ENCODE peak calls at places on chromosomes 6 and 20, in ten cellular contexts. O is transverse colon, Z is body of pancreas, M is uterus, J is suprapubic skin, R is IMR-90, C is sigmoid colon, V is gastrocnemius medialis, H is testis, U is A549. L is an unnamed sample.

GRCh38 chr20:25676164-25676809 is 20.4 kb downstream of the ZNF337 start:
- DNase-seq in O (no peak), Z (no peak), M (no peak), J (no peak), R (peak), C (no peak), V (no peak), H (no peak), U (no peak), L (no peak)

GRCh38 chr6:109875973-109876372 is 102.1 kb upstream of the GPR6 start:
- DNase-seq in O (no peak), Z (no peak), M (no peak), J (no peak), R (no peak), C (no peak), V (no peak), H (no peak), U (no peak), L (no peak)

GRCh38 chr6:19873031-19873430 is 35.9 kb downstream of the ID4 start:
- DNase-seq in O (no peak), Z (no peak), M (no peak), J (no peak), R (no peak), C (no peak), V (no peak), H (no peak), U (no peak), L (no peak)

GRCh38 chr20:13325033-13325432 is 104.0 kb downstream of the ISM1 start:
- DNase-seq in O (no peak), Z (no peak), M (no peak), J (no peak), R (peak), C (no peak), V (no peak), H (peak), U (peak), L (no peak)

GRCh38 chr6:46288863-46289262 is 118.1 kb upstream of the ENPP5 start:
- DNase-seq in O (no peak), Z (no peak), M (no peak), J (no peak), R (no peak), C (no peak), V (no peak), H (no peak), U (no peak), L (no peak)

GRCh38 chr6:123715243-123715863 is 78.6 kb upstream of the TRDN start:
- DNase-seq in O (no peak), Z (no peak), M (no peak), J (no peak), R (no peak), C (no peak), V (no peak), H (peak), U (no peak), L (peak)

GRCh38 chr20:32189691-32190607 is 17.6 kb downstream of the PLAGL2 start:
- DNase-seq in O (peak), Z (peak), M (peak), J (peak), R (peak), C (peak), V (no peak), H (peak), U (no peak), L (peak)

GRCh38 chr6:167968091-167968490 is 29.4 kb upstream of the KIF25 start:
- DNase-seq in O (peak), Z (no peak), M (no peak), J (no peak), R (no peak), C (no peak), V (no peak), H (peak), U (peak), L (no peak)

GRCh38 chr6:125872259-125872921 is 81.6 kb downstream of the NCOA7 start:
- DNase-seq in O (no peak), Z (no peak), M (no peak), J (no peak), R (peak), C (no peak), V (no peak), H (no peak), U (peak), L (no peak)

GRCh38 chr20:50567860-50568548 is 57.8 kb downstream of the PTPN1 start:
- DNase-seq in O (no peak), Z (no peak), M (no peak), J (peak), R (no peak), C (no peak), V (no peak), H (no peak), U (no peak), L (no peak)

GRCh38 chr6:163387317-163387716 is 27.2 kb upstream of the QKI start:
- DNase-seq in O (no peak), Z (no peak), M (no peak), J (no peak), R (peak), C (no peak), V (no peak), H (no peak), U (no peak), L (no peak)

GRCh38 chr6:161362266-161362665 is 88.4 kb upstream of the AGPAT4 start:
- DNase-seq in O (no peak), Z (no peak), M (no peak), J (no peak), R (no peak), C (no peak), V (no peak), H (no peak), U (no peak), L (no peak)

GRCh38 chr6:167538746-167539145 is 213.9 kb downstream of the TTLL2 start:
- DNase-seq in O (no peak), Z (no peak), M (no peak), J (no peak), R (no peak), C (no peak), V (no peak), H (no peak), U (no peak), L (no peak)

GRCh38 chr6:151292974-151293373 is 53.2 kb downstream of the AKAP12 start:
- DNase-seq in O (no peak), Z (no peak), M (no peak), J (no peak), R (peak), C (no peak), V (no peak), H (no peak), U (no peak), L (no peak)

GRCh38 chr6:137219664-137220252 is 573 bp upstream of the IFNGR1 start:
- DNase-seq in O (no peak), Z (no peak), M (no peak), J (no peak), R (no peak), C (no peak), V (no peak), H (no peak), U (no peak), L (no peak)

GRCh38 chr6:101391772-101392560 is 1.5 kb upstream of the GRIK2 start:
- DNase-seq in O (no peak), Z (no peak), M (no peak), J (no peak), R (no peak), C (no peak), V (no peak), H (no peak), U (no peak), L (no peak)

GRCh38 chr20:32304121-32304520 is 26.7 kb downstream of the KIF3B start:
- DNase-seq in O (no peak), Z (no peak), M (no peak), J (no peak), R (no peak), C (no peak), V (no peak), H (no peak), U (no peak), L (no peak)

GRCh38 chr6:31438222-31438621 is 34.8 kb downstream of the MICA start:
- DNase-seq in O (no peak), Z (no peak), M (no peak), J (no peak), R (no peak), C (no peak), V (no peak), H (no peak), U (no peak), L (no peak)

GRCh38 chr20:31542201-31542842 is 28.1 kb downstream of the HM13 start:
- DNase-seq in O (no peak), Z (no peak), M (no peak), J (no peak), R (no peak), C (no peak), V (no peak), H (no peak), U (no peak), L (no peak)

GRCh38 chr20:653110-653589 is at the start of gene SRXN1:
- DNase-seq in O (peak), Z (peak), M (peak), J (peak), R (peak), C (peak), V (peak), H (peak), U (peak), L (peak)

GRCh38 chr6:76615395-76615794 is 542.9 kb upstream of the IMPG1 start:
- DNase-seq in O (no peak), Z (no peak), M (no peak), J (no peak), R (no peak), C (no peak), V (no peak), H (no peak), U (no peak), L (no peak)

GRCh38 chr6:136060759-136061158 is 189.4 kb downstream of the MTFR2 start:
- DNase-seq in O (no peak), Z (no peak), M (no peak), J (no peak), R (no peak), C (no peak), V (no peak), H (no peak), U (no peak), L (no peak)
- TF ChIP-seq POLR2A in O (no peak), Z (no peak), M (no peak), J (no peak), R (no peak), C (no peak), V (no peak), H (no peak), U (no peak), L (no peak)

GRCh38 chr6:166484863-166485262 is 101.6 kb downstream of the RAMACL start:
- DNase-seq in O (no peak), Z (no peak), M (no peak), J (no peak), R (no peak), C (no peak), V (no peak), H (no peak), U (no peak), L (no peak)

GRCh38 chr6:166486536-166486880 is 100.0 kb downstream of the RAMACL start:
- DNase-seq in O (no peak), Z (no peak), M (no peak), J (no peak), R (no peak), C (peak), V (no peak), H (no peak), U (no peak), L (no peak)

GRCh38 chr6:166483026-166483425 is 100.3 kb upstream of the MPC1 start:
- DNase-seq in O (no peak), Z (no peak), M (no peak), J (no peak), R (no peak), C (no peak), V (no peak), H (no peak), U (no peak), L (no peak)

GRCh38 chr6:166485651-166486535 is 100.6 kb downstream of the RAMACL start:
- DNase-seq in O (no peak), Z (no peak), M (no peak), J (no peak), R (no peak), C (no peak), V (no peak), H (no peak), U (no peak), L (no peak)

GRCh38 chr6:166483556-166484250 is 101.0 kb upstream of the MPC1 start:
- DNase-seq in O (no peak), Z (no peak), M (no peak), J (no peak), R (no peak), C (no peak), V (no peak), H (no peak), U (no peak), L (no peak)
- H3K4me3 ChIP-seq in O (no peak), Z (no peak), M (no peak), J (no peak), R (no peak), C (no peak), V (no peak), H (no peak), U (no peak), L (no peak)

GRCh38 chr6:147227770-147228320 is 23.6 kb downstream of the STXBP5 start:
- DNase-seq in O (no peak), Z (no peak), M (no peak), J (no peak), R (peak), C (no peak), V (no peak), H (no peak), U (no peak), L (no peak)
- TF ChIP-seq POLR2A in O (no peak), Z (no peak), M (no peak), J (no peak), R (no peak), C (no peak), V (no peak), H (no peak), U (no peak), L (no peak)

GRCh38 chr20:52975024-52975732 is 3.0 kb downstream of the TSHZ2 start:
- DNase-seq in O (no peak), Z (no peak), M (peak), J (no peak), R (no peak), C (no peak), V (no peak), H (peak), U (no peak), L (no peak)
- H3K4me3 ChIP-seq in O (peak), Z (no peak), M (peak), J (peak), R (no peak), C (peak), V (peak), H (peak), U (no peak), L (no peak)

DNA sequence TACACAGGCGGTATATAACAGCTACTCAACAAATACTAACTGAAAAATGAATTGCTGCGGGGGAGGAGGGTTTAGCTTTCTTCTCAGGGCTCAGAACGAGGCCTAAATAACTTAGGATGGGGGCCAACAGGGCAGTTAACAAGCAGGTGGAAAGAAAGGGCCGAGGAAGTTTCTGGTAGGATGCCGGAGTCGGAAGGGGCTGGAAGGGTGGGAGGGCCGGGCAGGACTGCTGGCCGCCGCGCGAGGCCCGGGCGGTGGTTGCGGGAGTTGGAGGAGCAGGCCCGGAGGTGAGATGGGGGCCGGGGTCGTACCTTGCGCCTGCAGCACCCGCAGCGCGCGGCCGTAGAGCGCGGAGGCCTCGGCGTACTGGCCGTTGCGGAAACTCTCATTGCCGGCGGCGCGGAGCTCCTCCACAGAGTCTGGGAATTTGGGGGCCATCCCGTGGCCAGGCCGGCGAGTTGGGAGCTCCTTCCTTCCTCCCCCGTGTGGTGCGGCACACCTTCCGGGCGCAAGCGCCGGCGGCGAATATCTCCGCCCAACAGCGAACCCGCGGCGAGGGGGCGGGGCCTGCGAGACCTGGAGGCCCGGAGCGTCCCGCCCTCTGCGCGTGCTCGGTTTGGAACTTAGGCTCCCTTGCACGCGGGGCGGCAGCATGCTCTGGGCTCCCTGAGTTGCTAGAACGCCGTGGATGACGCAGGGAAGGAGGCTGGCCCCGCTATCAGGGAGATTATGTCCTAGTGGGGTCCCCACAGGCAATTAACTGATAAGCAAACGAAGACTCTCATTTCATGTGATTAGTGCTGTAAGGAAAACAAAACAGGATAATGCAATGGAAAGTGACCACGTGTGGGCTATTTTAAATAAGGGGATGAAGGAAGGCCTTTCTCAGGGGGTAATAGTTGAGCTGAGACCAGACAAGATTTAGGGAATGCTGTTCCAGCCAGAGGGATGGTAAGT is at the start of gene TOMM34:
- DNase-seq in O (peak), Z (peak), M (peak), J (peak), R (peak), C (peak), V (peak), H (peak), U (peak), L (peak)
- TF ChIP-seq POLR2A in O (peak), Z (peak), M (peak), J (peak), R (peak), C (peak), V (peak), H (no peak), U (peak), L (peak)

GRCh38 chr6:27891300-27891913 is 20.8 kb downstream of the OR2B2 start:
- DNase-seq in O (no peak), Z (no peak), M (no peak), J (no peak), R (no peak), C (no peak), V (no peak), H (no peak), U (no peak), L (no peak)

GRCh38 chr6:27892596-27893058 is 19.6 kb downstream of the OR2B2 start:
- DNase-seq in O (no peak), Z (no peak), M (no peak), J (no peak), R (peak), C (no peak), V (no peak), H (no peak), U (no peak), L (no peak)

GRCh38 chr6:27889275-27889627 is 22.9 kb downstream of the OR2B2 start:
- DNase-seq in O (no peak), Z (no peak), M (no peak), J (no peak), R (peak), C (no peak), V (no peak), H (no peak), U (no peak), L (no peak)

GRCh38 chr6:27889628-27890315 is 22.4 kb downstream of the OR2B2 start:
- DNase-seq in O (no peak), Z (no peak), M (no peak), J (no peak), R (no peak), C (no peak), V (no peak), H (no peak), U (no peak), L (no peak)

GRCh38 chr6:27890351-27891299 is 21.6 kb downstream of the OR2B2 start:
- DNase-seq in O (peak), Z (no peak), M (no peak), J (no peak), R (peak), C (no peak), V (no peak), H (peak), U (peak), L (peak)
- H3K4me3 ChIP-seq in O (peak), Z (no peak), M (no peak), J (peak), R (peak), C (no peak), V (peak), H (peak), U (peak), L (no peak)

GRCh38 chr6:44699082-44699481 is 311.6 kb downstream of the CDC5L start:
- DNase-seq in O (no peak), Z (no peak), M (no peak), J (no peak), R (no peak), C (no peak), V (no peak), H (no peak), U (no peak), L (no peak)
- TF ChIP-seq POLR2A in O (no peak), Z (no peak), M (no peak), J (no peak), R (no peak), C (no peak), V (no peak), H (no peak), U (no peak), L (no peak)

GRCh38 chr20:2741881-2742280 is 49.3 kb downstream of the EBF4 start:
- DNase-seq in O (no peak), Z (no peak), M (no peak), J (no peak), R (no peak), C (no peak), V (no peak), H (no peak), U (no peak), L (no peak)
- H3K4me3 ChIP-seq in O (no peak), Z (no peak), M (no peak), J (no peak), R (no peak), C (no peak), V (no peak), H (no peak), U (no peak), L (no peak)